ENCODE peak calls at places on chromosomes 3 and 15, in seven cellular contexts. One of them, this sample, is unnamed.
A peak's percentile ranks its signal among the peaks of the same experiment; 100 is the strongest.

GRCh38 chr3:114571363-114571762 is 277.5 kb downstream of the TIGIT start:
- DNase-seq in SJSA1: no peak
- DNase-seq in fibroblast of lung: no peak
- DNase-seq in CD4-positive, alpha-beta memory T cell: no peak
- DNase-seq in breast epithelium: no peak
- DNase-seq in osteoblast: no peak
- DNase-seq in endodermal cell: no peak
- DNase-seq in this sample: no peak

GRCh38 chr15:82543155-82543554 is 2.9 kb upstream of the RPS17 start:
- DNase-seq in osteoblast: peak; percentile 93
- DNase-seq in fibroblast of lung: peak; percentile 92
- DNase-seq in SJSA1: no peak
- DNase-seq in CD4-positive, alpha-beta memory T cell: no peak
- DNase-seq in breast epithelium: no peak
- DNase-seq in endodermal cell: peak; percentile 77
- DNase-seq in this sample: no peak

GRCh38 chr3:58117561-58118305 is 93.0 kb downstream of the DNASE1L3 start:
- DNase-seq in breast epithelium: peak; percentile 43
- DNase-seq in CD4-positive, alpha-beta memory T cell: no peak
- DNase-seq in SJSA1: no peak
- DNase-seq in osteoblast: no peak
- DNase-seq in endodermal cell: peak; percentile 59
- DNase-seq in fibroblast of lung: peak; percentile 53
- DNase-seq in this sample: no peak

GRCh38 chr15:31049122-31049521 is 52.4 kb downstream of the TRPM1 start:
- DNase-seq in breast epithelium: no peak
- DNase-seq in fibroblast of lung: no peak
- DNase-seq in SJSA1: no peak
- DNase-seq in osteoblast: no peak
- DNase-seq in endodermal cell: no peak
- DNase-seq in CD4-positive, alpha-beta memory T cell: no peak
- DNase-seq in this sample: no peak

GRCh38 chr3:116005404-116005803 is 382.1 kb downstream of the GAP43 start:
- DNase-seq in endodermal cell: peak; percentile 73
- DNase-seq in CD4-positive, alpha-beta memory T cell: no peak
- DNase-seq in fibroblast of lung: peak; percentile 99
- DNase-seq in osteoblast: peak; percentile 78
- DNase-seq in SJSA1: peak; percentile 58
- DNase-seq in breast epithelium: no peak
- DNase-seq in this sample: no peak

GRCh38 chr3:100270218-100270588 is 9.4 kb downstream of the TBC1D23 start:
- DNase-seq in breast epithelium: no peak
- DNase-seq in fibroblast of lung: no peak
- DNase-seq in endodermal cell: no peak
- DNase-seq in osteoblast: no peak
- DNase-seq in CD4-positive, alpha-beta memory T cell: no peak
- DNase-seq in SJSA1: no peak
- DNase-seq in this sample: no peak

GRCh38 chr3:60386311-60386710 is 864.9 kb downstream of the FHIT start:
- DNase-seq in endodermal cell: no peak
- DNase-seq in CD4-positive, alpha-beta memory T cell: no peak
- DNase-seq in SJSA1: no peak
- DNase-seq in osteoblast: peak; percentile 25
- DNase-seq in fibroblast of lung: no peak
- DNase-seq in breast epithelium: no peak
- DNase-seq in this sample: no peak

GRCh38 chr3:16802382-16802781 is 82.4 kb upstream of the PLCL2 start:
- DNase-seq in breast epithelium: no peak
- DNase-seq in endodermal cell: no peak
- DNase-seq in osteoblast: no peak
- DNase-seq in CD4-positive, alpha-beta memory T cell: no peak
- DNase-seq in SJSA1: no peak
- DNase-seq in fibroblast of lung: no peak
- DNase-seq in this sample: no peak

GRCh38 chr3:123719785-123720531 is 135.1 kb upstream of the HACD2 start:
- DNase-seq in fibroblast of lung: no peak
- DNase-seq in CD4-positive, alpha-beta memory T cell: no peak
- DNase-seq in endodermal cell: peak; percentile 64
- DNase-seq in SJSA1: no peak
- DNase-seq in osteoblast: no peak
- DNase-seq in breast epithelium: peak; percentile 83
- DNase-seq in this sample: no peak

GRCh38 chr3:137148406-137148805 is 190.6 kb downstream of the IL20RB start:
- DNase-seq in SJSA1: no peak
- DNase-seq in CD4-positive, alpha-beta memory T cell: no peak
- DNase-seq in breast epithelium: no peak
- DNase-seq in osteoblast: no peak
- DNase-seq in endodermal cell: no peak
- DNase-seq in fibroblast of lung: no peak
- DNase-seq in this sample: no peak

GRCh38 chr3:187318819-187319616 is 27.5 kb upstream of the MASP1 start:
- DNase-seq in breast epithelium: peak; percentile 28
- DNase-seq in CD4-positive, alpha-beta memory T cell: peak; percentile 52
- DNase-seq in endodermal cell: peak; percentile 78
- DNase-seq in osteoblast: no peak
- DNase-seq in SJSA1: peak; percentile 57
- DNase-seq in fibroblast of lung: peak; percentile 54
- DNase-seq in this sample: peak; percentile 57

GRCh38 chr15:46900992-46901391 is 816.3 kb upstream of the SEMA6D start:
- DNase-seq in osteoblast: no peak
- DNase-seq in fibroblast of lung: no peak
- DNase-seq in CD4-positive, alpha-beta memory T cell: no peak
- DNase-seq in breast epithelium: no peak
- DNase-seq in SJSA1: no peak
- DNase-seq in endodermal cell: no peak
- DNase-seq in this sample: no peak

GRCh38 chr3:37543692-37544091 is 318.0 kb upstream of the CTDSPL start:
- DNase-seq in breast epithelium: no peak
- DNase-seq in osteoblast: no peak
- DNase-seq in SJSA1: no peak
- DNase-seq in endodermal cell: no peak
- DNase-seq in fibroblast of lung: no peak
- DNase-seq in CD4-positive, alpha-beta memory T cell: no peak
- DNase-seq in this sample: no peak

GRCh38 chr3:128411574-128412064 is 55.1 kb downstream of the DNAJB8 start:
- DNase-seq in osteoblast: no peak
- DNase-seq in endodermal cell: no peak
- DNase-seq in SJSA1: no peak
- DNase-seq in fibroblast of lung: no peak
- DNase-seq in CD4-positive, alpha-beta memory T cell: no peak
- DNase-seq in breast epithelium: no peak
- DNase-seq in this sample: no peak

DNA sequence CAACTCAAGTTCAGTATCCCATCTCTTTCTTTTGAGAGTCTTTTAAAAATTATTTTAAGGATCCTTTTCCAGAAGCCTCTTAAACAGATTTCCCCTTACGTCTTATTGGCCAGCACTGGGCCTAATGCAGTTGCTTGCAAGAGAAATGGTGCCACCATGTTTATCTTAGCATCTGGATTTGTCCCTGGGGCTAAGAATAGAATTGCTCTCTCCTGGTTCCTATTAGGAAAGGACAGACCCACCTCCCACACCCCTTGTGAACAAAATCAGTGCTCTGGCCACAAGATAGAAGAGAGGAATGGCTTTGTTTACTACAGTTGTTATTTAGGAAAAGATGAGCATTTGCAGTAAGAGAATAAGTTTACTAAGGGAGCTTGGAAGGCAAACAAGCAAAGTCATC is 128.2 kb upstream of the CGNL1 start:
- DNase-seq in osteoblast: no peak
- DNase-seq in breast epithelium: no peak
- DNase-seq in CD4-positive, alpha-beta memory T cell: no peak
- DNase-seq in SJSA1: no peak
- DNase-seq in endodermal cell: no peak
- DNase-seq in fibroblast of lung: no peak
- DNase-seq in this sample: no peak
- H3K27ac ChIP-seq in osteoblast: no peak overlapping the region
- H3K27ac ChIP-seq in breast epithelium: no peak overlapping the region
- H3K27ac ChIP-seq in CD4-positive, alpha-beta memory T cell: no peak overlapping the region
- H3K27ac ChIP-seq in SJSA1: no peak overlapping the region
- H3K27ac ChIP-seq in endodermal cell: no peak overlapping the region
- H3K27ac ChIP-seq in fibroblast of lung: no peak overlapping the region
- H3K27ac ChIP-seq in this sample: no peak overlapping the region

GRCh38 chr15:74431645-74432044 is 2.1 kb downstream of the SEMA7A start:
- DNase-seq in SJSA1: no peak
- DNase-seq in CD4-positive, alpha-beta memory T cell: no peak
- DNase-seq in endodermal cell: peak; percentile 60
- DNase-seq in osteoblast: peak; percentile 92
- DNase-seq in breast epithelium: no peak
- DNase-seq in fibroblast of lung: no peak
- DNase-seq in this sample: no peak

GRCh38 chr15:74430510-74430951 is 3.2 kb downstream of the SEMA7A start:
- DNase-seq in CD4-positive, alpha-beta memory T cell: no peak
- DNase-seq in SJSA1: no peak
- DNase-seq in osteoblast: no peak
- DNase-seq in breast epithelium: no peak
- DNase-seq in endodermal cell: no peak
- DNase-seq in fibroblast of lung: no peak
- DNase-seq in this sample: no peak

GRCh38 chr15:74429784-74430141 is 4.0 kb downstream of the SEMA7A start:
- DNase-seq in SJSA1: no peak
- DNase-seq in osteoblast: no peak
- DNase-seq in fibroblast of lung: no peak
- DNase-seq in breast epithelium: no peak
- DNase-seq in endodermal cell: no peak
- DNase-seq in CD4-positive, alpha-beta memory T cell: no peak
- DNase-seq in this sample: no peak

GRCh38 chr15:74432271-74432967 is 1.3 kb downstream of the SEMA7A start:
- DNase-seq in fibroblast of lung: no peak
- DNase-seq in osteoblast: no peak
- DNase-seq in SJSA1: no peak
- DNase-seq in CD4-positive, alpha-beta memory T cell: no peak
- DNase-seq in endodermal cell: peak; percentile 58
- DNase-seq in breast epithelium: no peak
- DNase-seq in this sample: no peak

GRCh38 chr15:74431116-74431515 is 2.6 kb downstream of the SEMA7A start:
- DNase-seq in endodermal cell: no peak
- DNase-seq in fibroblast of lung: no peak
- DNase-seq in osteoblast: no peak
- DNase-seq in breast epithelium: no peak
- DNase-seq in SJSA1: no peak
- DNase-seq in CD4-positive, alpha-beta memory T cell: no peak
- DNase-seq in this sample: no peak
- H3K4me1 ChIP-seq in endodermal cell: peaks cover 9% of the 10 kb centered on the region
- H3K4me1 ChIP-seq in fibroblast of lung: peaks cover 21% of the 10 kb centered on the region
- H3K4me1 ChIP-seq in osteoblast: peaks cover 55% of the 10 kb centered on the region
- H3K4me1 ChIP-seq in breast epithelium: peaks cover 4% of the 10 kb centered on the region
- H3K4me1 ChIP-seq in SJSA1: peaks cover 22% of the 10 kb centered on the region
- H3K4me1 ChIP-seq in CD4-positive, alpha-beta memory T cell: peaks cover 17% of the 10 kb centered on the region
- H3K4me1 ChIP-seq in this sample: peaks cover 25% of the 10 kb centered on the region

GRCh38 chr15:74425634-74426033 is 8.1 kb downstream of the SEMA7A start:
- DNase-seq in osteoblast: no peak
- DNase-seq in breast epithelium: no peak
- DNase-seq in fibroblast of lung: no peak
- DNase-seq in endodermal cell: no peak
- DNase-seq in SJSA1: no peak
- DNase-seq in CD4-positive, alpha-beta memory T cell: no peak
- DNase-seq in this sample: no peak

GRCh38 chr15:74428442-74428787 is 5.3 kb downstream of the SEMA7A start:
- DNase-seq in endodermal cell: no peak
- DNase-seq in osteoblast: peak; percentile 87
- DNase-seq in breast epithelium: no peak
- DNase-seq in CD4-positive, alpha-beta memory T cell: no peak
- DNase-seq in fibroblast of lung: no peak
- DNase-seq in SJSA1: no peak
- DNase-seq in this sample: no peak

GRCh38 chr15:74424901-74425528 is 8.7 kb downstream of the SEMA7A start:
- DNase-seq in CD4-positive, alpha-beta memory T cell: no peak
- DNase-seq in SJSA1: no peak
- DNase-seq in breast epithelium: no peak
- DNase-seq in osteoblast: peak; percentile 58
- DNase-seq in endodermal cell: no peak
- DNase-seq in fibroblast of lung: no peak
- DNase-seq in this sample: no peak

GRCh38 chr15:74427607-74428441 is 5.9 kb downstream of the SEMA7A start:
- DNase-seq in fibroblast of lung: no peak
- DNase-seq in CD4-positive, alpha-beta memory T cell: no peak
- DNase-seq in endodermal cell: peak; percentile 63
- DNase-seq in osteoblast: peak; percentile 51
- DNase-seq in SJSA1: no peak
- DNase-seq in breast epithelium: no peak
- DNase-seq in this sample: no peak

DNA sequence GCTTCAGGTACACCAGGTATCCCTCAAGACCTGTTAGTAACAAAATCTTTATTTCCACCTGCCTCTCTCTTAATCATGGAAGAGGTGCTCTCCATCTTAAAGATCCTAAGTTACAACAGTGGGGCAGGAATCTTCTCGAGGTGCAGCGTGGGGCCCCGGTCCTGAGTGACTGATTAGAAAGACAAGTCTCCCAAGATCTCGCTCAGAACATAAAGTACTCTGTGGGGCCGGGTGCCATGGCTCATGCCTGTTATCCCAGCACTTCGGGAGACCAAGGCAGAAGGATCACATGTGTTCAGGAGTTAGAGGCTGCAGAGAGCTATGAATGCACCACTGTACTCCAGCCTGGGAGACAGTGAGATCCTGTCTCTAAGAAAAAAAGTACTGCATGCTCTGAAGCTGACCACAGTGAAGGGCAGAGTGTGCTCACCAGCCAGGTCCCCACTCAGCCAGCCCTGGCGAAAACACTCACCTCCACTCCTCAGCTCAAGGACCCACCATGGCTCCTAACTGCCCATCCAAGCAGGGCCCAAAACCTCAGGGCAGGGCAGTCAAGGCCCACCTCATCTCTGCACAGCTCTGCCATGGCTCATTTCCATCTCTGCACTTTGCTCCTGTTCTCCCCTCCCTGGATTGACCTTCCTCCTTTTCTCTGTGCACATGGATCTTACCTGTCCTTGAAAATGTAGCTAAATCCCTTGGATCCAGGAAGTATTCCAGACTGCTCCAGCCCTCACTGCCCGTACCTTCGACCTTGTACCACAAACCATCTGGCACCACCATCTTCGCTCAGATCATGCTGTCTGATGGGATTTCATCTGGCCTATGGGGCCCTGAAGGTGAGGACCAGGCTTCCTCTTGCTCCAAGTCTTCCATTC is 7.1 kb downstream of the SEMA7A start:
- DNase-seq in CD4-positive, alpha-beta memory T cell: no peak
- DNase-seq in osteoblast: peak; percentile 31
- DNase-seq in fibroblast of lung: no peak
- DNase-seq in breast epithelium: no peak
- DNase-seq in endodermal cell: no peak
- DNase-seq in SJSA1: no peak
- DNase-seq in this sample: no peak
- H3K27ac ChIP-seq in CD4-positive, alpha-beta memory T cell: no peak overlapping the region
- H3K27ac ChIP-seq in osteoblast: no peak overlapping the region
- H3K27ac ChIP-seq in fibroblast of lung: no peak overlapping the region
- H3K27ac ChIP-seq in breast epithelium: no peak overlapping the region
- H3K27ac ChIP-seq in endodermal cell: no peak overlapping the region
- H3K27ac ChIP-seq in SJSA1: no peak overlapping the region
- H3K27ac ChIP-seq in this sample: no peak overlapping the region

DNA sequence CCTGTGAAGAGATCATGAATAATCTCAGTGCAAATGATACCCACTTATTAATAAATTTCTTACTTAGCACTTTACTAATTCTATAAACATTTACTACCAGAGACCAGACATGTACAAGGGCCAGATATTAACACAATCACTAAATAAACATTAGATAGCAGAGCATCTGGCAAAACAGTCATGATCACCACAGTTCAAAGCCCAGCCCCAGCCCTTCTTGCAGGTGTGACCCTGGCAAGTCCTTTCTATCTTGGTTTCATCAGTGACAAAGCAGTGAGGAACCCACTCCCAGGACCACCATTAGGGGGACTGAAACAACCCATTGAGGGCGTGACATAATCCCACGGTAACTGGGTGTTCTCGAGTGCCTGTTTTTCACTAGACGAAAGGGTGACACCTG is 11.6 kb downstream of the ZXDC start:
- DNase-seq in osteoblast: no peak
- DNase-seq in SJSA1: no peak
- DNase-seq in breast epithelium: no peak
- DNase-seq in fibroblast of lung: no peak
- DNase-seq in endodermal cell: peak; percentile 22
- DNase-seq in CD4-positive, alpha-beta memory T cell: no peak
- DNase-seq in this sample: no peak
- H3K4me1 ChIP-seq in osteoblast: no peaks in the 10 kb centered on the region
- H3K4me1 ChIP-seq in SJSA1: no peaks in the 10 kb centered on the region
- H3K4me1 ChIP-seq in breast epithelium: no peaks in the 10 kb centered on the region
- H3K4me1 ChIP-seq in fibroblast of lung: no peaks in the 10 kb centered on the region
- H3K4me1 ChIP-seq in endodermal cell: no peaks in the 10 kb centered on the region
- H3K4me1 ChIP-seq in CD4-positive, alpha-beta memory T cell: no peaks in the 10 kb centered on the region
- H3K4me1 ChIP-seq in this sample: no peaks in the 10 kb centered on the region